ENCODE peak calls at places on chromosomes 3 and 15, in ten cellular contexts. Y is posterior cingulate gyrus; M is transverse colon; W is D721Med; O is sigmoid colon; N is lower lobe of right lung; I is fibroblast of pulmonary artery; A is breast epithelium; U is mesendoderm; P is stimulated activated CD4-positive, alpha-beta T cell treated with anti-CD3 and anti-CD28 coated beads, Interleukin-4, amount 100 ng/mL, for 4 hours. S is an unnamed sample.

GRCh38 chr15:81235276-81235675 is 38.6 kb downstream of the IL16 start:
- DNase-seq in Y (no peak), M (no peak), W (no peak), O (no peak), N (no peak), I (no peak), A (no peak), U (no peak), P (no peak), S (no peak)

GRCh38 chr3:50606596-50606995 is 5.0 kb downstream of the CISH start:
- DNase-seq in Y (no peak), M (no peak), W (no peak), O (no peak), N (peak), I (no peak), A (no peak), U (no peak), P (peak), S (no peak)

GRCh38 chr15:61479601-61480000 is 250.5 kb upstream of the RORA start:
- DNase-seq in Y (no peak), M (no peak), W (no peak), O (no peak), N (no peak), I (no peak), A (no peak), U (no peak), P (no peak), S (no peak)

GRCh38 chr3:39668420-39668819 is 141.0 kb upstream of the MYRIP start:
- DNase-seq in Y (no peak), M (no peak), W (no peak), O (no peak), N (no peak), I (peak), A (no peak), U (peak), P (no peak), S (no peak)

GRCh38 chr3:186075489-186075888 is 33.4 kb downstream of the ETV5 start:
- DNase-seq in Y (no peak), M (no peak), W (no peak), O (no peak), N (no peak), I (no peak), A (no peak), U (no peak), P (no peak), S (no peak)

GRCh38 chr3:125078961-125079674 is 23.3 kb upstream of the HEG1 start:
- DNase-seq in Y (no peak), M (no peak), W (no peak), O (no peak), N (no peak), I (no peak), A (no peak), U (no peak), P (no peak), S (no peak)

GRCh38 chr3:136750922-136751258 is 1.3 kb downstream of the STAG1 start:
- DNase-seq in Y (no peak), M (no peak), W (no peak), O (no peak), N (no peak), I (peak), A (no peak), U (no peak), P (no peak), S (no peak)

GRCh38 chr3:31404871-31405270 is 127.9 kb upstream of the STT3B start:
- DNase-seq in Y (no peak), M (no peak), W (no peak), O (no peak), N (no peak), I (no peak), A (no peak), U (no peak), P (no peak), S (no peak)

GRCh38 chr15:91021516-91022074 is 799 bp downstream of the VPS33B start:
- DNase-seq in Y (no peak), M (no peak), W (no peak), O (no peak), N (no peak), I (no peak), A (no peak), U (no peak), P (no peak), S (no peak)

GRCh38 chr3:117719316-117719926 is 1009.8 kb downstream of the TUSC7 start:
- DNase-seq in Y (peak), M (no peak), W (no peak), O (no peak), N (no peak), I (peak), A (no peak), U (peak), P (no peak), S (no peak)

GRCh38 chr3:86989611-86990010 is 1.3 kb downstream of the VGLL3 start:
- DNase-seq in Y (no peak), M (no peak), W (no peak), O (no peak), N (no peak), I (peak), A (no peak), U (no peak), P (no peak), S (no peak)

GRCh38 chr15:94351121-94351520 is 119.8 kb downstream of the MCTP2 start:
- DNase-seq in Y (no peak), M (no peak), W (no peak), O (no peak), N (no peak), I (no peak), A (no peak), U (no peak), P (no peak), S (no peak)

GRCh38 chr3:58474348-58474911 is 17.5 kb upstream of the KCTD6 start:
- DNase-seq in Y (no peak), M (no peak), W (no peak), O (no peak), N (no peak), I (no peak), A (no peak), U (no peak), P (no peak), S (no peak)

GRCh38 chr3:106386050-106386449 is 517.2 kb upstream of the CBLB start:
- DNase-seq in Y (no peak), M (no peak), W (no peak), O (no peak), N (no peak), I (no peak), A (no peak), U (no peak), P (no peak), S (no peak)

GRCh38 chr15:38726187-38726586 is 161.6 kb upstream of the RASGRP1 start:
- DNase-seq in Y (no peak), M (no peak), W (no peak), O (no peak), N (no peak), I (no peak), A (no peak), U (no peak), P (no peak), S (no peak)

GRCh38 chr3:77348244-77348855 is 308.5 kb downstream of the ROBO2 start:
- DNase-seq in Y (no peak), M (no peak), W (no peak), O (no peak), N (no peak), I (peak), A (no peak), U (peak), P (no peak), S (no peak)

GRCh38 chr3:16740531-16740930 is 135.3 kb upstream of the DAZL start:
- DNase-seq in Y (no peak), M (no peak), W (no peak), O (no peak), N (no peak), I (no peak), A (no peak), U (no peak), P (no peak), S (no peak)

GRCh38 chr3:85342915-85343314 is 384.1 kb downstream of the CADM2 start:
- DNase-seq in Y (peak), M (no peak), W (no peak), O (no peak), N (no peak), I (no peak), A (no peak), U (peak), P (no peak), S (no peak)

GRCh38 chr3:4060064-4060463 is 243.1 kb upstream of the SETMAR start:
- DNase-seq in Y (no peak), M (no peak), W (no peak), O (no peak), N (no peak), I (no peak), A (no peak), U (peak), P (no peak), S (no peak)

GRCh38 chr3:128112406-128112968 is 11.1 kb downstream of the RUVBL1 start:
- DNase-seq in Y (no peak), M (no peak), W (no peak), O (no peak), N (no peak), I (peak), A (no peak), U (no peak), P (peak), S (no peak)

GRCh38 chr3:115862099-115862498 is 238.8 kb downstream of the GAP43 start:
- DNase-seq in Y (no peak), M (no peak), W (no peak), O (no peak), N (no peak), I (no peak), A (no peak), U (no peak), P (no peak), S (no peak)

GRCh38 chr15:41816788-41817187 is 11.1 kb upstream of the JMJD7 start:
- DNase-seq in Y (no peak), M (no peak), W (no peak), O (no peak), N (no peak), I (no peak), A (no peak), U (no peak), P (no peak), S (no peak)

GRCh38 chr15:40902605-40903561 is 8.6 kb downstream of the VPS18 start:
- DNase-seq in Y (peak), M (no peak), W (no peak), O (no peak), N (peak), I (peak), A (no peak), U (no peak), P (no peak), S (no peak)

GRCh38 chr3:42876401-42876800 is 722 bp upstream of the CYP8B1 start:
- DNase-seq in Y (no peak), M (no peak), W (no peak), O (no peak), N (no peak), I (no peak), A (no peak), U (no peak), P (no peak), S (no peak)

GRCh38 chr3:191262650-191263049 is 63.6 kb downstream of the OSTN start:
- DNase-seq in Y (no peak), M (no peak), W (no peak), O (no peak), N (no peak), I (no peak), A (no peak), U (no peak), P (no peak), S (no peak)

GRCh38 chr3:149620291-149621020 is 37.4 kb downstream of the WWTR1 start:
- DNase-seq in Y (no peak), M (no peak), W (no peak), O (no peak), N (no peak), I (peak), A (no peak), U (no peak), P (no peak), S (no peak)

GRCh38 chr3:49165771-49166751 is at the start of gene CCDC71:
- DNase-seq in Y (peak), M (peak), W (peak), O (peak), N (peak), I (peak), A (peak), U (peak), P (peak), S (no peak)

GRCh38 chr15:64072812-64073211 is 20.8 kb downstream of the CIAO2A start:
- DNase-seq in Y (no peak), M (no peak), W (no peak), O (no peak), N (no peak), I (no peak), A (no peak), U (no peak), P (no peak), S (no peak)

GRCh38 chr3:4720316-4721075 is 227.3 kb downstream of the ITPR1 start:
- DNase-seq in Y (peak), M (peak), W (no peak), O (peak), N (no peak), I (peak), A (peak), U (peak), P (peak), S (no peak)

GRCh38 chr3:141275032-141275422 is 43.4 kb downstream of the PXYLP1 start:
- DNase-seq in Y (no peak), M (no peak), W (no peak), O (no peak), N (no peak), I (no peak), A (no peak), U (no peak), P (no peak), S (no peak)

GRCh38 chr3:189685854-189686253 is 54.7 kb downstream of the TP63 start:
- DNase-seq in Y (no peak), M (no peak), W (no peak), O (no peak), N (no peak), I (peak), A (no peak), U (no peak), P (no peak), S (no peak)

GRCh38 chr3:136952292-136952691 is 5.5 kb upstream of the IL20RB start:
- DNase-seq in Y (no peak), M (no peak), W (no peak), O (no peak), N (no peak), I (no peak), A (no peak), U (peak), P (no peak), S (no peak)

GRCh38 chr15:90165659-90166489 is 35.3 kb upstream of the SEMA4B start:
- DNase-seq in Y (no peak), M (peak), W (no peak), O (peak), N (peak), I (peak), A (peak), U (peak), P (no peak), S (no peak)

GRCh38 chr3:124172846-124173245 is 180.9 kb upstream of the ROPN1 start:
- DNase-seq in Y (no peak), M (no peak), W (no peak), O (no peak), N (no peak), I (no peak), A (no peak), U (no peak), P (no peak), S (no peak)

GRCh38 chr15:82903511-82903910 is 49.0 kb downstream of the HOMER2 start:
- DNase-seq in Y (no peak), M (no peak), W (no peak), O (no peak), N (no peak), I (no peak), A (no peak), U (no peak), P (no peak), S (no peak)

GRCh38 chr3:16801698-16802097 is 83.1 kb upstream of the PLCL2 start:
- DNase-seq in Y (no peak), M (no peak), W (no peak), O (no peak), N (no peak), I (peak), A (no peak), U (peak), P (no peak), S (no peak)

GRCh38 chr15:41566121-41566885 is 7.3 kb downstream of the TYRO3 start:
- DNase-seq in Y (no peak), M (no peak), W (no peak), O (no peak), N (no peak), I (peak), A (no peak), U (no peak), P (no peak), S (no peak)

S was measured in mesothelial cell of epicardium.